ENCODE peak calls at places on chromosomes 12 and 14, in five cellular contexts. R is mesothelial cell of epicardium, S is IMR-90, Y is choroid plexus epithelial cell, P is AG04450. L is an unnamed sample.

GRCh38 chr14:60164717-60165546 is at the start of gene DHRS7:
- DNase-seq in R (peak; percentile 78), S (peak; percentile 71), Y (peak; percentile 75), P (peak; percentile 24), L (peak; percentile 70)

GRCh38 chr12:33277386-33277785 is 162.2 kb downstream of the SYT10 start:
- DNase-seq in R (no peak), S (no peak), Y (no peak), P (no peak), L (no peak)

GRCh38 chr14:50040401-50040775 is 76.0 kb downstream of the VCPKMT start:
- DNase-seq in R (no peak), S (peak; percentile 86), Y (peak; percentile 89), P (peak; percentile 47), L (no peak)

GRCh38 chr12:123150273-123150803 is 552 bp downstream of the PITPNM2 start:
- DNase-seq in R (peak; percentile 46), S (no peak), Y (no peak), P (no peak), L (peak; percentile 43)

GRCh38 chr12:109818900-109819500 is 14.2 kb downstream of the TRPV4 start:
- DNase-seq in R (no peak), S (peak; percentile 52), Y (peak; percentile 32), P (no peak), L (no peak)

GRCh38 chr14:30223385-30223785 is 295.7 kb upstream of the PRKD1 start:
- DNase-seq in R (no peak), S (peak; percentile 95), Y (peak; percentile 93), P (peak; percentile 87), L (no peak)

GRCh38 chr14:73991097-73991496 is 28.0 kb downstream of the ENTPD5 start:
- DNase-seq in R (no peak), S (no peak), Y (peak; percentile 20), P (no peak), L (no peak)

GRCh38 chr12:31263661-31264060 is 62.3 kb downstream of the SINHCAF start:
- DNase-seq in R (no peak), S (no peak), Y (no peak), P (no peak), L (no peak)

GRCh38 chr12:19694627-19695026 is 255.3 kb downstream of the AEBP2 start:
- DNase-seq in R (no peak), S (peak; percentile 36), Y (peak; percentile 65), P (no peak), L (no peak)

GRCh38 chr14:88618476-88618875 is 55.6 kb downstream of the ZC3H14 start:
- DNase-seq in R (no peak), S (no peak), Y (no peak), P (no peak), L (no peak)

GRCh38 chr12:20492251-20492728 is 124.0 kb downstream of the PDE3A start:
- DNase-seq in R (no peak), S (peak; percentile 65), Y (peak; percentile 73), P (no peak), L (no peak)

GRCh38 chr14:56995010-56995409 is 184.7 kb upstream of the OTX2 start:
- DNase-seq in R (no peak), S (no peak), Y (no peak), P (no peak), L (no peak)

GRCh38 chr12:24039113-24039525 is 89.6 kb upstream of the SOX5 start:
- DNase-seq in R (no peak), S (peak; percentile 97), Y (peak; percentile 97), P (peak; percentile 63), L (no peak)

GRCh38 chr12:92757599-92758121 is 54.9 kb downstream of the PLEKHG7 start:
- DNase-seq in R (no peak), S (no peak), Y (no peak), P (no peak), L (no peak)

GRCh38 chr14:90398315-90398811 is 1.5 kb downstream of the CALM1 start:
- DNase-seq in R (peak; percentile 60), S (no peak), Y (peak; percentile 42), P (no peak), L (no peak)

GRCh38 chr12:70576341-70577282 is 60.6 kb downstream of the PTPRB start:
- DNase-seq in R (no peak), S (peak; percentile 85), Y (peak; percentile 92), P (peak; percentile 50), L (no peak)

GRCh38 chr12:63319386-63319785 is 168.4 kb upstream of the AVPR1A start:
- DNase-seq in R (no peak), S (no peak), Y (peak; percentile 26), P (no peak), L (no peak)
- TF ChIP-seq CTCF in R (no peak), S (no peak), Y (no peak), P (no peak), L (no peak)

GRCh38 chr14:65269732-65270131 is 142.8 kb upstream of the FUT8 start:
- DNase-seq in R (no peak), S (no peak), Y (no peak), P (no peak), L (no peak)
- TF ChIP-seq CTCF in R (no peak), S (no peak), Y (no peak), P (no peak), L (no peak)

DNA sequence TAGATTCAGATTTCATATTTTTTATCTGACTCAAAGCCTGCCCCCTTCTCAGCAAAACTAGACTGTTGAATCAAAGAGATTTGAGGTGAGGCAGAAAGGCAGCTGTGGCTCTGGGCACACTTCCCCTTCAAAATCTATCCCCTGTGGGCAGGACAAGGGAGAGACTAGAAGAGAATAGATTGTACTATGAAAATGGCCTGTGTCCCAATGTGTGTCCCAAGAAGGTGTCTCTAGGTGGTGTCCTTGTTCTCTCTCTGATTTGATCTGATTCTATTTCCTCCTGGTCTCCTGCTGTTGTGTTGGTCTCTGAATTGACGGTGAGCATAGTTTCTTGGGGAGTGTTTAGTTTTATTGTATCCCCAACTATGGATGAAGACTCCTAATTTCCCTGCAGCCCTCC is 565.8 kb upstream of the ATP2B1 start:
- DNase-seq in R (no peak), S (no peak), Y (no peak), P (no peak), L (no peak)
- TF ChIP-seq CTCF in R (no peak), S (no peak), Y (no peak), P (no peak), L (no peak)

GRCh38 chr14:99271951-99272668 is at the start of gene BCL11B:
- DNase-seq in R (peak; percentile 81), S (peak; percentile 66), Y (peak; percentile 65), P (peak; percentile 23), L (no peak)
- TF ChIP-seq CTCF in R (peak; percentile 65), S (peak; percentile 42), Y (peak; percentile 59), P (peak; percentile 56), L (no peak)